ENCODE peak calls at places on chromosomes 2 and 18, in eight cellular contexts. D, X, H, M, Z, J, S and G are unnamed samples.

GRCh38 chr18:54440292-54440691 is 82.6 kb downstream of the C18orf54 start:
- DNase-seq in D (no peak), X (no peak), H (no peak), M (no peak), Z (no peak), J (no peak), S (no peak), G (no peak)

GRCh38 chr2:98607741-98608117 is 583 bp downstream of the COA5 start:
- DNase-seq in D (no peak), X (no peak), H (no peak), M (no peak), Z (no peak), J (no peak), S (no peak), G (no peak)

GRCh38 chr2:74119324-74119723 is 28.4 kb downstream of the BOLA3 start:
- DNase-seq in D (no peak), X (no peak), H (no peak), M (no peak), Z (no peak), J (no peak), S (no peak), G (no peak)

GRCh38 chr2:191552036-191552435 is 125.9 kb upstream of the NABP1 start:
- DNase-seq in D (no peak), X (no peak), H (no peak), M (no peak), Z (no peak), J (no peak), S (no peak), G (no peak)

GRCh38 chr18:63949068-63949737 is at the start of gene HMSD:
- DNase-seq in D (peak), X (peak), H (peak), M (no peak), Z (peak), J (peak), S (peak), G (peak)

GRCh38 chr2:156818221-156818620 is 382.0 kb downstream of the GPD2 start:
- DNase-seq in D (no peak), X (no peak), H (no peak), M (no peak), Z (no peak), J (no peak), S (no peak), G (no peak)

GRCh38 chr2:156452971-156453370 is 16.8 kb downstream of the GPD2 start:
- DNase-seq in D (no peak), X (no peak), H (no peak), M (no peak), Z (no peak), J (no peak), S (no peak), G (no peak)

GRCh38 chr2:63663013-63663864 is 74.5 kb downstream of the MDH1 start:
- DNase-seq in D (no peak), X (no peak), H (no peak), M (no peak), Z (no peak), J (no peak), S (no peak), G (no peak)

GRCh38 chr2:188577231-188577630 is 285.6 kb downstream of the GULP1 start:
- DNase-seq in D (no peak), X (no peak), H (no peak), M (no peak), Z (no peak), J (no peak), S (no peak), G (no peak)

GRCh38 chr2:119820275-119820674 is 60.6 kb downstream of the PTPN4 start:
- DNase-seq in D (no peak), X (no peak), H (no peak), M (no peak), Z (no peak), J (no peak), S (no peak), G (no peak)

GRCh38 chr2:237631029-237631785 is 3.8 kb downstream of the LRRFIP1 start:
- DNase-seq in D (no peak), X (no peak), H (no peak), M (no peak), Z (no peak), J (no peak), S (no peak), G (no peak)

GRCh38 chr2:27262379-27263286 is at the start of gene SLC30A3:
- DNase-seq in D (peak), X (peak), H (no peak), M (peak), Z (peak), J (peak), S (peak), G (no peak)

GRCh38 chr2:189305291-189305943 is 125.9 kb upstream of the COL5A2 start:
- DNase-seq in D (no peak), X (no peak), H (no peak), M (no peak), Z (no peak), J (no peak), S (no peak), G (no peak)

GRCh38 chr2:66478729-66479316 is 43.9 kb downstream of the MEIS1 start:
- DNase-seq in D (no peak), X (no peak), H (peak), M (no peak), Z (no peak), J (no peak), S (no peak), G (no peak)

GRCh38 chr2:68385232-68385906 is 20.3 kb downstream of the PLEK start:
- DNase-seq in D (peak), X (no peak), H (no peak), M (no peak), Z (no peak), J (no peak), S (peak), G (no peak)

GRCh38 chr18:68725341-68725740 is 10.4 kb upstream of the TMX3 start:
- DNase-seq in D (no peak), X (no peak), H (no peak), M (no peak), Z (no peak), J (no peak), S (no peak), G (no peak)

GRCh38 chr18:5309888-5310470 is 14.5 kb upstream of the ZBTB14 start:
- DNase-seq in D (peak), X (no peak), H (no peak), M (no peak), Z (no peak), J (no peak), S (peak), G (no peak)

GRCh38 chr2:9286553-9287399 is 80.2 kb downstream of the ASAP2 start:
- DNase-seq in D (no peak), X (no peak), H (no peak), M (no peak), Z (no peak), J (peak), S (no peak), G (no peak)

GRCh38 chr2:163909411-163910080 is 173.7 kb upstream of the FIGN start:
- DNase-seq in D (no peak), X (no peak), H (no peak), M (no peak), Z (no peak), J (no peak), S (no peak), G (no peak)

GRCh38 chr2:37376421-37377186 is 32.2 kb downstream of the QPCT start:
- DNase-seq in D (peak), X (no peak), H (peak), M (no peak), Z (no peak), J (no peak), S (peak), G (peak)

GRCh38 chr2:144526826-144527225 is 6.9 kb upstream of the ZEB2 start:
- DNase-seq in D (no peak), X (no peak), H (no peak), M (no peak), Z (no peak), J (no peak), S (no peak), G (no peak)

GRCh38 chr2:20515293-20516220 is 68.7 kb downstream of the RHOB start:
- DNase-seq in D (no peak), X (no peak), H (no peak), M (no peak), Z (no peak), J (peak), S (no peak), G (no peak)

GRCh38 chr2:240127351-240127750 is 8.8 kb downstream of the COPS9 start:
- DNase-seq in D (no peak), X (no peak), H (no peak), M (no peak), Z (no peak), J (no peak), S (no peak), G (no peak)

GRCh38 chr18:64330161-64330560 is 181.3 kb upstream of the LINC00305 start:
- DNase-seq in D (no peak), X (no peak), H (no peak), M (no peak), Z (peak), J (no peak), S (no peak), G (no peak)